ENCODE peak calls at places on chromosome 16, in six cellular contexts. X is MM.1S, I is fibroblast of lung, U is neural progenitor cell, C is mammary epithelial cell, P is PC-9. E is an unnamed sample. For H4K20me1, the result is how much of the 10 kb centered on the place peaks cover.

GRCh38 chr16:30065943-30066881 is 652 bp downstream of the ALDOA start:
- DNase-seq in X (no peak), I (peak), U (peak), C (peak), P (no peak), E (peak)

GRCh38 chr16:82980810-82981209 is 354.0 kb downstream of the CDH13 start:
- DNase-seq in X (no peak), I (no peak), U (no peak), C (no peak), P (no peak), E (no peak)

GRCh38 chr16:1481906-1482835 is 6.6 kb downstream of the PTX4 start:
- DNase-seq in X (no peak), I (peak), U (no peak), C (peak), P (peak), E (peak)

GRCh38 chr16:77273815-77274214 is 74.6 kb downstream of the SYCE1L start:
- DNase-seq in X (no peak), I (peak), U (no peak), C (peak), P (no peak), E (no peak)

GRCh38 chr16:26859086-26859485 is 207.6 kb upstream of the C16orf82 start:
- DNase-seq in X (no peak), I (no peak), U (no peak), C (no peak), P (no peak), E (no peak)

GRCh38 chr16:28930652-28931051 is 1.1 kb upstream of the CD19 start:
- DNase-seq in X (no peak), I (no peak), U (peak), C (no peak), P (no peak), E (no peak)

GRCh38 chr16:19886061-19886792 is 1.6 kb upstream of the GPRC5B start:
- DNase-seq in X (peak), I (peak), U (peak), C (peak), P (peak), E (peak)

GRCh38 chr16:57801856-57802634 is at the start of gene KIFC3:
- DNase-seq in X (peak), I (peak), U (peak), C (peak), P (peak), E (peak)

GRCh38 chr16:25553711-25554436 is 137.9 kb upstream of the HS3ST4 start:
- DNase-seq in X (no peak), I (peak), U (peak), C (peak), P (no peak), E (peak)

GRCh38 chr16:21116148-21116693 is 34.4 kb downstream of the DNAH3 start:
- DNase-seq in X (peak), I (no peak), U (no peak), C (no peak), P (no peak), E (no peak)

GRCh38 chr16:27452569-27453475 is 50.8 kb downstream of the IL21R start:
- DNase-seq in X (no peak), I (no peak), U (no peak), C (no peak), P (no peak), E (no peak)

GRCh38 chr16:67179421-67180080 is 4.2 kb downstream of the MATCAP1 start:
- DNase-seq in X (peak), I (no peak), U (no peak), C (no peak), P (no peak), E (no peak)

GRCh38 chr16:79740153-79740720 is 139.7 kb upstream of the MAF start:
- DNase-seq in X (no peak), I (no peak), U (no peak), C (no peak), P (no peak), E (no peak)

GRCh38 chr16:66544358-66544757 is 5.6 kb downstream of the TK2 start:
- DNase-seq in X (no peak), I (no peak), U (no peak), C (no peak), P (no peak), E (no peak)

GRCh38 chr16:68393333-68393732 is 55.0 kb downstream of the SMPD3 start:
- DNase-seq in X (no peak), I (no peak), U (no peak), C (no peak), P (no peak), E (no peak)

GRCh38 chr16:81730090-81731051 is 48.7 kb upstream of the PLCG2 start:
- DNase-seq in X (peak), I (peak), U (peak), C (peak), P (peak), E (peak)

GRCh38 chr16:57038151-57038550 is 48.8 kb downstream of the NLRC5 start:
- DNase-seq in X (no peak), I (peak), U (no peak), C (no peak), P (no peak), E (peak)

GRCh38 chr16:57732683-57733082 is 2.9 kb upstream of the KATNB1 start:
- DNase-seq in X (no peak), I (no peak), U (no peak), C (no peak), P (no peak), E (no peak)

GRCh38 chr16:73047536-73048291 is at the start of gene ZFHX3:
- DNase-seq in X (peak), I (peak), U (peak), C (peak), P (peak), E (peak)

GRCh38 chr16:26371349-26371869 is 679.6 kb downstream of the HS3ST4 start:
- DNase-seq in X (no peak), I (no peak), U (no peak), C (no peak), P (no peak), E (no peak)

GRCh38 chr16:31695667-31696066 is 168.0 kb downstream of the AHSP start:
- DNase-seq in X (peak), I (no peak), U (no peak), C (no peak), P (no peak), E (no peak)

GRCh38 chr16:72172105-72173034 is at the start of gene PMFBP1:
- DNase-seq in X (peak), I (peak), U (no peak), C (peak), P (peak), E (peak)

GRCh38 chr16:30982548-30983288 is 2.3 kb upstream of the HSD3B7 start:
- DNase-seq in X (no peak), I (no peak), U (no peak), C (peak), P (no peak), E (no peak)

GRCh38 chr16:65283238-65283651 is 161.4 kb upstream of the CDH11 start:
- DNase-seq in X (no peak), I (peak), U (no peak), C (no peak), P (no peak), E (peak)

GRCh38 chr16:31899505-31899904 is 25.9 kb downstream of the ZNF267 start:
- DNase-seq in X (no peak), I (no peak), U (no peak), C (no peak), P (no peak), E (no peak)

GRCh38 chr16:69406780-69407331 is 17.6 kb upstream of the CYB5B start:
- DNase-seq in X (no peak), I (peak), U (no peak), C (no peak), P (no peak), E (no peak)

GRCh38 chr16:89805136-89805905 is 11.1 kb downstream of the FANCA start:
- DNase-seq in X (no peak), I (peak), U (no peak), C (no peak), P (no peak), E (peak)

GRCh38 chr16:48318630-48319029 is 66.6 kb downstream of the SIAH1 start:
- DNase-seq in X (peak), I (peak), U (no peak), C (no peak), P (no peak), E (peak)

GRCh38 chr16:2773188-2773968 is 3.7 kb downstream of the ELOB start:
- DNase-seq in X (no peak), I (peak), U (no peak), C (no peak), P (no peak), E (peak)

GRCh38 chr16:8572063-8572918 is 18.0 kb downstream of the TMEM114 start:
- DNase-seq in X (no peak), I (no peak), U (no peak), C (no peak), P (no peak), E (no peak)

GRCh38 chr16:53159781-53160436 is 105.1 kb downstream of the CHD9 start:
- DNase-seq in X (peak), I (peak), U (peak), C (peak), P (no peak), E (peak)

GRCh38 chr16:27174798-27175197 is 28.5 kb upstream of the KDM8 start:
- DNase-seq in X (no peak), I (peak), U (no peak), C (peak), P (peak), E (peak)

DNA sequence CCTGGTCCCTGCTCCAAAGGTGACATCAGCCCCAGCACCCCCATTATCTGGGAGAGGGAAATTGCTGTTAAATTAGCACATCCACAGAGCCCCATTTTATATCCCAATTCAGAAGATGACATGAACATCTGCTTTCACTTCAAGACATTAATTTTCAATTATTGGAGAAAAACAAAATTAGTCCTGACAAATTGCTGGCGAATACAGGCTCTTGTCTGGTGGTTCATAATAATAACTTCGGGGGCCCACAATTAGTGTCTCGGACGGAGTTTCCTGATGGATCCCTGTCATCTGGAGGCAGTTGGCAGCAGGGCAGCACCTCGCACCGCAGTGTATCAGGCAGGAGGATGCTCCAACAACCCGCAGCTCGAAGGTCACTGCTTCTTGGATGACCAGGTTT is 7.4 kb downstream of the ZNF423 start:
- DNase-seq in X (no peak), I (no peak), U (no peak), C (no peak), P (no peak), E (no peak)
- H4K20me1 ChIP-seq in X (under half), I (under half), U (half or more), C (under half), P (under half), E (under half)

GRCh38 chr16:88593489-88593888 is 23.3 kb downstream of the ZC3H18 start:
- DNase-seq in X (no peak), I (no peak), U (no peak), C (no peak), P (no peak), E (no peak)
- H4K20me1 ChIP-seq in X (under half), I (under half), U (under half), C (under half), P (under half), E (under half)

DNA sequence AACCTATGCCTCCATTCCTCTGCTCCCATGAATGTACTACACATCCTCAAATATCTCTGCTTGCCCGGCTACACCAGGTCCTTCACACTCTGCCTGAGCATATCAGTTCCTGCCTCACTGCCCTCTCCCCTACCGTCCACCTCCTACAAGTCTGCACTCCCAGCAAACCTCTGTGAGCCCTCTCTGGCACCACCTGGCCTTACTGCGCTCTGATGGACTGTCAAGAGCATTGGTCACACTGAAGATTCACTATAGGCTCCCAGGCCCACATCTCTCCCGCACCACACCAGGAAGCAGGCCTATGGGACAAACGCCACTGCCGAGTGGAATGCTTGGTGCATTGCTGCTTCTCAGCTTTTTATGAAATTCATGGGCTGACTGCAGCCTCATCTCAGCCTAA is 8.9 kb downstream of the GINS2 start:
- DNase-seq in X (no peak), I (no peak), U (no peak), C (no peak), P (no peak), E (no peak)
- H4K20me1 ChIP-seq in X (under half), I (under half), U (under half), C (under half), P (under half), E (under half)

DNA sequence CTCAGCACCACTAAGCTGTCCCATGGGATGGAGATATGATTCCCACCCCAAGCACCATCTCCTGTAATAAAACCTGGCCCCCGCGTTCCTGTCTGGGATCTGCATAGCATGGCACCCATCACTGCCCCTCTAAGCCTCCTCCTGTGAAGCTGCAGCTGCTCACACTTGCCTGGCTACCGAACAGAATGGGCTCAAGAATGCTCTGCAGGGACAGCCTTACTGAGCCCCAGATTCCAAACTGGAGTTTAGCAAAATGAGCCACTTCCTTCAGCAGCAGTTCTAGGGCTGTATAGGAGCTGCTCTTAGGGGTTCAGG is 256.1 kb downstream of the CPPED1 start:
- DNase-seq in X (no peak), I (no peak), U (no peak), C (no peak), P (no peak), E (no peak)
- H4K20me1 ChIP-seq in X (under half), I (under half), U (under half), C (under half), P (under half), E (under half)

DNA sequence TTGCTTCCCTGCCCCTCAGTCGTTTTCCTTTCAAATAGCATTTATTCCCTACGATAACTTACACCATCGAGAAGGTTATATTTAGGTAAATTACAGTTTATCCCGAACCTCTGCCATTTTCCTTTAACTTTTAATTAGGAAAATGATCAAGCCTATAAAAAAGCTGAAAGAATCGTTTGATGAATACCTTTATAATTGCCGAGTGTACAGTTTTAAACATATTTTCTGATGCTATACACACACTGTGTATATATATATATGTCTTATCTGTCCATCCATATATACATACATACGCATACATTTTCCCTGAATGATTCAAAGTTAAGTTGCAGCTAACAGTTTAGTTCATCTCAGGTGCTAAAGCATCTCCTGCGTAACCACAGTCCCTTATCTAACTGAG is 56.6 kb upstream of the CRISPLD2 start:
- DNase-seq in X (no peak), I (no peak), U (no peak), C (no peak), P (no peak), E (no peak)
- H4K20me1 ChIP-seq in X (under half), I (under half), U (under half), C (under half), P (under half), E (under half)

GRCh38 chr16:180921-181667 is 835 bp downstream of the HBQ1 start:
- DNase-seq in X (peak), I (peak), U (peak), C (peak), P (peak), E (peak)
- H4K20me1 ChIP-seq in X (under half), I (under half), U (under half), C (under half), P (under half), E (under half)

E was measured in IMR-90.